ENCODE peak calls at places on chromosomes 16 and 17, in nine cellular contexts. H, M, E, P, X, K, S, I and Q are unnamed samples.

GRCh38 chr16:84959045-84959576 is 52.2 kb downstream of the ZDHHC7 start:
- DNase-seq in H (no peak), M (no peak), E (no peak), P (no peak), X (no peak), K (no peak), S (no peak), I (no peak), Q (no peak)

GRCh38 chr17:13306310-13306962 is 288.6 kb upstream of the ELAC2 start:
- DNase-seq in H (no peak), M (no peak), E (peak), P (peak), X (no peak), K (no peak), S (peak), I (peak), Q (no peak)

GRCh38 chr17:42311240-42312034 is 23.1 kb downstream of the STAT5A start:
- DNase-seq in H (no peak), M (peak), E (peak), P (no peak), X (peak), K (peak), S (peak), I (peak), Q (no peak)

GRCh38 chr17:44688675-44689491 is 693 bp downstream of the CCDC43 start:
- DNase-seq in H (no peak), M (no peak), E (no peak), P (no peak), X (no peak), K (no peak), S (no peak), I (peak), Q (no peak)

GRCh38 chr16:2031081-2031577 is 4.4 kb downstream of the NHERF2 start:
- DNase-seq in H (no peak), M (peak), E (no peak), P (no peak), X (no peak), K (no peak), S (no peak), I (no peak), Q (peak)

GRCh38 chr17:37360632-37361031 is 15.2 kb upstream of the C17orf78 start:
- DNase-seq in H (no peak), M (no peak), E (no peak), P (no peak), X (no peak), K (no peak), S (no peak), I (peak), Q (no peak)

GRCh38 chr17:63150994-63151464 is 185.0 kb downstream of the TANC2 start:
- DNase-seq in H (no peak), M (no peak), E (peak), P (no peak), X (no peak), K (no peak), S (no peak), I (no peak), Q (no peak)

GRCh38 chr17:75181110-75181509 is 1.6 kb downstream of the SUMO2 start:
- DNase-seq in H (no peak), M (no peak), E (no peak), P (no peak), X (no peak), K (no peak), S (no peak), I (no peak), Q (no peak)

GRCh38 chr17:75920045-75920560 is 15.4 kb upstream of the MRPL38 start:
- DNase-seq in H (no peak), M (no peak), E (no peak), P (no peak), X (no peak), K (no peak), S (no peak), I (no peak), Q (no peak)

GRCh38 chr17:78925234-78925633 is at the start of gene TIMP2:
- DNase-seq in H (peak), M (peak), E (peak), P (peak), X (peak), K (peak), S (peak), I (peak), Q (no peak)

GRCh38 chr17:74005790-74006189 is 197.7 kb upstream of the RPL38 start:
- DNase-seq in H (no peak), M (no peak), E (no peak), P (no peak), X (no peak), K (no peak), S (no peak), I (no peak), Q (peak)

GRCh38 chr17:352421-353212 is at the start of gene RPH3AL:
- DNase-seq in H (no peak), M (no peak), E (peak), P (no peak), X (no peak), K (peak), S (peak), I (no peak), Q (no peak)

GRCh38 chr17:76537288-76537577 is 276 bp downstream of the CYGB start:
- DNase-seq in H (no peak), M (peak), E (no peak), P (no peak), X (no peak), K (peak), S (no peak), I (no peak), Q (peak)

GRCh38 chr16:47732806-47733150 is 271.6 kb downstream of the PHKB start:
- DNase-seq in H (no peak), M (no peak), E (no peak), P (peak), X (no peak), K (no peak), S (no peak), I (peak), Q (no peak)

GRCh38 chr16:275041-275621 is 613 bp downstream of the RGS11 start:
- DNase-seq in H (no peak), M (no peak), E (peak), P (no peak), X (no peak), K (no peak), S (no peak), I (no peak), Q (no peak)

GRCh38 chr16:57314161-57314785 is 29.8 kb upstream of the PLLP start:
- DNase-seq in H (no peak), M (no peak), E (no peak), P (no peak), X (no peak), K (no peak), S (peak), I (no peak), Q (no peak)

GRCh38 chr16:14608111-14608566 is 21.9 kb downstream of the PARN start:
- DNase-seq in H (no peak), M (no peak), E (no peak), P (no peak), X (no peak), K (no peak), S (no peak), I (no peak), Q (no peak)

GRCh38 chr16:25713785-25714570 is 22.2 kb downstream of the HS3ST4 start:
- DNase-seq in H (no peak), M (no peak), E (no peak), P (no peak), X (no peak), K (no peak), S (no peak), I (no peak), Q (no peak)

GRCh38 chr17:72192409-72193192 is 71.8 kb downstream of the SOX9 start:
- DNase-seq in H (no peak), M (peak), E (no peak), P (peak), X (no peak), K (no peak), S (peak), I (peak), Q (no peak)